ENCODE peak calls at places on chromosome X, in six cellular contexts. One of them, this sample, is unnamed.

GRCh38 chrX:119516157-119516702 is 48.0 kb downstream of the SLC25A5 start:
- DNase-seq in COR-L47: peak
- DNase-seq in activated T-helper 1 cell treated with Interleukin-2 at 50 U/mL for 16 hours: no peak
- DNase-seq in heart left ventricle: no peak
- DNase-seq in HT1080: peak
- DNase-seq in HCEC 1CT: peak
- DNase-seq in this sample: peak

GRCh38 chrX:44828008-44828605 is 15.7 kb upstream of the DUSP21 start:
- DNase-seq in COR-L47: no peak
- DNase-seq in activated T-helper 1 cell treated with Interleukin-2 at 50 U/mL for 16 hours: no peak
- DNase-seq in heart left ventricle: no peak
- DNase-seq in HT1080: peak
- DNase-seq in HCEC 1CT: peak
- DNase-seq in this sample: no peak

GRCh38 chrX:54043696-54044125 is 562 bp downstream of the PHF8 start:
- DNase-seq in COR-L47: no peak
- DNase-seq in activated T-helper 1 cell treated with Interleukin-2 at 50 U/mL for 16 hours: peak
- DNase-seq in heart left ventricle: peak
- DNase-seq in HT1080: no peak
- DNase-seq in HCEC 1CT: peak
- DNase-seq in this sample: no peak

GRCh38 chrX:45775462-45775861 is 574.8 kb upstream of the DIPK2B start:
- DNase-seq in COR-L47: no peak
- DNase-seq in activated T-helper 1 cell treated with Interleukin-2 at 50 U/mL for 16 hours: no peak
- DNase-seq in heart left ventricle: no peak
- DNase-seq in HT1080: peak
- DNase-seq in HCEC 1CT: peak
- DNase-seq in this sample: no peak

GRCh38 chrX:103211012-103211715 is 3.7 kb upstream of the BEX4 start:
- DNase-seq in COR-L47: peak
- DNase-seq in activated T-helper 1 cell treated with Interleukin-2 at 50 U/mL for 16 hours: no peak
- DNase-seq in heart left ventricle: no peak
- DNase-seq in HT1080: no peak
- DNase-seq in HCEC 1CT: peak
- DNase-seq in this sample: peak

GRCh38 chrX:119757979-119758681 is at the start of gene SOWAHD:
- DNase-seq in COR-L47: no peak
- DNase-seq in activated T-helper 1 cell treated with Interleukin-2 at 50 U/mL for 16 hours: peak
- DNase-seq in heart left ventricle: no peak
- DNase-seq in HT1080: no peak
- DNase-seq in HCEC 1CT: no peak
- DNase-seq in this sample: peak

GRCh38 chrX:5907202-5907601 is 321.5 kb downstream of the NLGN4X start:
- DNase-seq in COR-L47: no peak
- DNase-seq in activated T-helper 1 cell treated with Interleukin-2 at 50 U/mL for 16 hours: no peak
- DNase-seq in heart left ventricle: no peak
- DNase-seq in HT1080: no peak
- DNase-seq in HCEC 1CT: no peak
- DNase-seq in this sample: no peak

GRCh38 chrX:121635141-121635540 is 587.7 kb downstream of the GLUD2 start:
- DNase-seq in COR-L47: no peak
- DNase-seq in activated T-helper 1 cell treated with Interleukin-2 at 50 U/mL for 16 hours: no peak
- DNase-seq in heart left ventricle: no peak
- DNase-seq in HT1080: peak
- DNase-seq in HCEC 1CT: no peak
- DNase-seq in this sample: no peak

GRCh38 chrX:45849261-45849660 is 648.6 kb upstream of the DIPK2B start:
- DNase-seq in COR-L47: no peak
- DNase-seq in activated T-helper 1 cell treated with Interleukin-2 at 50 U/mL for 16 hours: no peak
- DNase-seq in heart left ventricle: no peak
- DNase-seq in HT1080: peak
- DNase-seq in HCEC 1CT: peak
- DNase-seq in this sample: peak

GRCh38 chrX:1596676-1597344 is 5.4 kb downstream of the AKAP17A start:
- DNase-seq in COR-L47: no peak
- DNase-seq in activated T-helper 1 cell treated with Interleukin-2 at 50 U/mL for 16 hours: no peak
- DNase-seq in heart left ventricle: no peak
- DNase-seq in HT1080: no peak
- DNase-seq in HCEC 1CT: no peak
- DNase-seq in this sample: no peak

GRCh38 chrX:147803948-147804347 is 107.8 kb upstream of the FMR1 start:
- DNase-seq in COR-L47: no peak
- DNase-seq in activated T-helper 1 cell treated with Interleukin-2 at 50 U/mL for 16 hours: no peak
- DNase-seq in heart left ventricle: no peak
- DNase-seq in HT1080: peak
- DNase-seq in HCEC 1CT: no peak
- DNase-seq in this sample: no peak

GRCh38 chrX:107775000-107775733 is 420 bp downstream of the TSC22D3 start:
- DNase-seq in COR-L47: no peak
- DNase-seq in activated T-helper 1 cell treated with Interleukin-2 at 50 U/mL for 16 hours: no peak
- DNase-seq in heart left ventricle: no peak
- DNase-seq in HT1080: no peak
- DNase-seq in HCEC 1CT: no peak
- DNase-seq in this sample: no peak

GRCh38 chrX:51144828-51145442 is 187.7 kb upstream of the NUDT10 start:
- DNase-seq in COR-L47: peak
- DNase-seq in activated T-helper 1 cell treated with Interleukin-2 at 50 U/mL for 16 hours: no peak
- DNase-seq in heart left ventricle: no peak
- DNase-seq in HT1080: peak
- DNase-seq in HCEC 1CT: no peak
- DNase-seq in this sample: peak

GRCh38 chrX:87517571-87518141 is at the start of gene KLHL4:
- DNase-seq in COR-L47: no peak
- DNase-seq in activated T-helper 1 cell treated with Interleukin-2 at 50 U/mL for 16 hours: no peak
- DNase-seq in heart left ventricle: peak
- DNase-seq in HT1080: peak
- DNase-seq in HCEC 1CT: no peak
- DNase-seq in this sample: peak

GRCh38 chrX:54180403-54180802 is 2.7 kb downstream of the FAM120C start:
- DNase-seq in COR-L47: no peak
- DNase-seq in activated T-helper 1 cell treated with Interleukin-2 at 50 U/mL for 16 hours: no peak
- DNase-seq in heart left ventricle: no peak
- DNase-seq in HT1080: peak
- DNase-seq in HCEC 1CT: peak
- DNase-seq in this sample: no peak

GRCh38 chrX:331145-331771 is 12.7 kb upstream of the GTPBP6 start:
- DNase-seq in COR-L47: no peak
- DNase-seq in activated T-helper 1 cell treated with Interleukin-2 at 50 U/mL for 16 hours: no peak
- DNase-seq in heart left ventricle: no peak
- DNase-seq in HT1080: no peak
- DNase-seq in HCEC 1CT: peak
- DNase-seq in this sample: no peak

This sample was measured in NCI-H510A treated with DMSO at 0.1 percent for 48 hours.